ENCODE peak calls at places on chromosomes 7 and 10, in six cellular contexts. M, W, S, D, G and X are unnamed samples. For H3K4me1, the result is how much of the 10 kb centered on the place peaks cover.

GRCh38 chr10:70820976-70821750 is 5.4 kb downstream of the SGPL1 start:
- DNase-seq in W (no peak), D (no peak), G (no peak), M (no peak), S (no peak), X (no peak)

GRCh38 chr7:102120666-102121065 is 166.0 kb upstream of the SH2B2 start:
- DNase-seq in W (no peak), G (no peak), M (no peak), S (no peak), D (no peak), X (no peak)

GRCh38 chr7:123573371-123573770 is 15.8 kb upstream of the NDUFA5 start:
- DNase-seq in S (no peak), D (no peak), M (no peak), W (no peak), G (no peak), X (no peak)

GRCh38 chr10:131332821-131333220 is 21.3 kb upstream of the TCERG1L start:
- DNase-seq in D (no peak), M (no peak), W (no peak), G (no peak), S (no peak), X (no peak)

GRCh38 chr7:150649084-150649385 is 16.9 kb upstream of the GIMAP6 start:
- DNase-seq in M (no peak), D (no peak), G (no peak), W (no peak), S (no peak), X (no peak)

GRCh38 chr10:9596368-9596920 is 1421.2 kb upstream of the CELF2 start:
- DNase-seq in M (no peak), W (no peak), D (no peak), S (no peak), G (no peak), X (no peak)

GRCh38 chr7:11830582-11831382 is 1.2 kb downstream of the THSD7A start:
- DNase-seq in S (no peak), M (no peak), D (peak), G (no peak), W (no peak), X (no peak)

GRCh38 chr7:74627699-74628411 is 29.7 kb upstream of the GTF2I start:
- DNase-seq in S (no peak), G (no peak), W (peak), D (peak), M (peak), X (no peak)

GRCh38 chr7:132683967-132684690 is 107.9 kb upstream of the PLXNA4 start:
- DNase-seq in S (no peak), D (peak), M (no peak), W (no peak), G (no peak), X (no peak)

GRCh38 chr7:122412886-122413285 is 108.3 kb upstream of the FEZF1 start:
- DNase-seq in M (peak), S (no peak), W (no peak), G (no peak), D (peak), X (peak)

GRCh38 chr7:23544913-23545354 is 13.2 kb upstream of the TRA2A start:
- DNase-seq in M (no peak), G (no peak), S (no peak), W (no peak), D (peak), X (no peak)

GRCh38 chr7:95545007-95545615 is 51.2 kb downstream of the PDK4 start:
- DNase-seq in D (peak), W (no peak), G (peak), M (peak), S (no peak), X (no peak)

DNA sequence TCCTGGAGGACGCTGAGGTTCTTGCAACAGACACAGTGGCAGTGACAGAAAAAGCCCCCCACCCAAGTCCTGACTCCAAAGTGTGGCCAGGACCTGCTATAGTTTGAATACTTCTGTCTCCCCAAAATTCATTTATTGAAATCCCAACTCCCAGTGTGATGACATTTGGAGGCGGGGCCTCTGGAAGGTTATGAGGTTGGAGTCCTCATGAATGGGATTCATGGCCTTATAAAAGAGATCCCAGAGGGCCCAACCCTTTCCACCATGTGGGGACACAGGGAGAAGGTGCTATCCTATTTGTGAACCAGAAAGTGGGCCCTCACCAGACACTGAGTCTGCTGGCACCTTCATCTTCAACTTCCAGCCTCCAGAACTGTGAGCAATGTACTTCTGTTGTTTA is 18.3 kb downstream of the ANXA11 start:
- DNase-seq in S (no peak), W (no peak), D (no peak), M (no peak), G (no peak), X (no peak)
- H3K4me1 ChIP-seq in S (half or more), W (under half), D (under half), M (half or more), G (half or more), X (under half)

DNA sequence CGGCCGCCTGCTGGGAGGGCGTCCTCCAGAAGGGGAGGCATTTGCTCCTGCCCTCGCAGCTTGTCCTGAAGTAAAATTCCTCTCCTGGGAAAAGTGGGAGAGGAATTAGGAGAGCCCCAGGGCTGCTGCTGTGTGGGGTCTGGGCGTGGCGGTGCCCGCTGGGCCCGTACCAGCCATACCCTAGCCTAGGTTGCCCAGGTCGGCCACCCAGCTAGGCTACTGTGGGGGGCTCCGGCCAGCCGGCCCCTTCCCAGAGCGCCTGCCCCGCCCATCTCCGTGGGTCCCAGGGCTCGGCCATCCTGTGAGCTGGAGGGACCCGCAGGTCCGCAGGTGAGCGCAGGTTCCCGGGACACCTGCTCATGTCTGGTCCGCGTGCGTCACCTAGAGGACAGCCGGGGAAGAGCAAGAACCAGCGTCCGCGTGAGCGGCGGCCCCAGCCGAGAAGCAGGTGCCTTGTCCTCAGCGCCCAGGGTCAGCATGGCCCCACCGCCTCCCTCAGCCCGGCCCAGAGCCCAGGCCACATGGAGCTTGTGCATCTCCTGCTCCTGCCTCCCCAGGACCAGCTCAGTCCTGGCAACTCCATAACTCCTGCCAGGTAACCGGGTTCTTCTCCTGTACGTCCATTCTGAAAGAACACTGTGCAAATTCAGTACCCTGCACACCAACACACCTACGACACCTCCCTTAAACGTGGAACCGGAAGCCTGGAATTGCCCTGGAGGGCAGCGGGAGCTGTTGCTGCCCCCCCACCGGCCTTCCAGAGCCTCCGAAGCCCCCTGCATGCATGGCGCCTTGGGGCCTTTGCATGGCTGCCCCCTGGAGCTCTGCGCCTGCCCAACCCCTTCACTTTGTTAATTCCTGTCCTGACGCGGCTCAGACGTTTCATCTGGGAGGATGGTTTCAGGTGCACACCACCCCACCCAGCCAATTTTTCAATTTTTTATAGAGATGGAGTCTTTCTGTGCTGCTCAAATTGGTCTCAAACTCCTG is 22.8 kb upstream of the FOXL3 start:
- DNase-seq in D (no peak), M (peak), W (peak), S (no peak), G (peak), X (no peak)
- H3K27ac ChIP-seq in D (no peak), M (no peak), W (no peak), S (no peak), G (no peak), X (no peak)

DNA sequence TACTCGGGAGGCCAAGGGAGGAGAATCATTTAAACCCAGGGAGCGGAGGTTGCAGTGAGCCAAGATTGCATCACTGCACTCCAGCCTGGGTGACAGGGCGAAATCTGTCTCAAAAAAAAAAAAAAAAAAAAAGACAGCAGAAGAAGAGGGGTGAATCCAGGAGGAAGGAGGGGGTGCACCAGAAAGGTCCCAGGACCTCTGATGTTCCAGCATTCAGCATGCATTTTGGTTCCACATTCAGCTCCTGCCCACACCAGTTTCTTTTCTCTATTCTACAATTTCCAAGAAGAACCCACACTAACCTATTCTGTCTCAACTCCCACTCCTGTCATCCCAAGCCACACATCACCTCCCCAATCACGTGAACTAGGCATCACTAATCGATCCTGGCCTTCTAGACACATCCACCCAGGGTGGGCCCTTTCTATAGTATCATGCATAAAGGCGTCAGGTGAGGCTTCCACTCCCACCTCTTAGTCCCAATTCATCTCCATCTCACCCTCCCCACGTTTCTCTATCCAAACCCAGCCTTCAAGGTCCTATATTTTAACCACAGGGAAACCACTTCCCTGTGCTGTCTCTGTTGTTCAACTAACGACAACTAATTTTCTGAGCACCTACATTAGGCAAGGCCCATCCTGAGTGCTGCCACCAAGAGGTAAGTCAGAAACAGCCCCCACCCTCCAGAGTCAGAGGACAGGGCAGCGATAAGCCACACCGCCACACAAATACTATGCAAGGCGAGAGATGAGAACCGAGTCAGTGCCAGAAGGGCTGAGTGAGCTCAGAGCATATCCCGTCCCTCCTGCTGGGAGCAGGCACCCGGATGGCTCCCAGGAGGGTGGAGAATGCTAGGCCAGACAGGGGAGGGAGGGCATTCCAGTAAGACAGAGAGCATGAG is 2.2 kb downstream of the ANXA11 start:
- DNase-seq in W (peak), M (peak), S (no peak), D (peak), G (peak), X (peak)
- TF ChIP-seq CTCF in W (no peak), M (no peak), S (no peak), D (peak), G (no peak), X (no peak)

DNA sequence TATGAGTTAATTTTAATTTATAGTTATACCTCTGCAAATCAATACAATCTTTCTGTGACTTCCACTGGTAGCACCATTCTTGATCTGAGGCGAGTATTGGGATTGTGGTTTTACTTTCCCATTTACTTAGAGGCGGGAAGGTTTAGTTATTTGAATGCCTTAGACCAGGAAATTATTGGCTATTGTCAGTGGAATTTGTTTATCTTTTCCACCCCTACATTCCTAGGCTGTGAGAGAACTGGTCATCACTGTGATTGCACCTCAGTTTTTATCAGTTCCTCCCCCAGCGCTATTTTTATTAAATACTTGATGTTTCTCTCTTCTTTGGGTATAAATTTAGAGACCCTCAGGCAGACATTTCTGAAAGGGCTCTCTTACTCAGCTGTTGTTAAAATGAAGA is 29.9 kb downstream of the CDK14 start:
- DNase-seq in S (no peak), W (no peak), D (peak), G (no peak), M (no peak), X (no peak)
- H3K4me1 ChIP-seq in S (under half), W (under half), D (under half), G (under half), M (under half), X (under half)

DNA sequence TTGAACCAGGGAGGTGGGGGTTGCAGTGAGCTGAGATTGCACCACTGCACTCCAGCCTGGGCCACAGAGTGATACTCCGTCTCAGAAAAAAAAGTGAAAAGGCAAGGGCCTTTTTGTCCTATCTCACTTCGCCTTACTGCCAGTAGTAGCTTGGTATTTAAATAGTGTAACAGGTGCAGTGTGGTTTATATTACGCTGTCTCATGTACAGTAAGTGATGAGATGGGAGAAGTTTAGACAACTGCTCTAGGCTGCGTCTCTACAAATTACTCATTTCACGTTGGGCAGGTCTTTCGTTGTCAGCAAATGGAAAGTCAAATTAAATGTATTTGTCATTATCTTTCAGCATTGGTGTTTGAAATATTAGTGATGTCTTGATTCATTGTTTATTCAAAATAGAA is 15.5 kb upstream of the PFKFB3 start:
- DNase-seq in M (no peak), G (no peak), S (no peak), W (no peak), D (no peak), X (no peak)
- H3K27ac ChIP-seq in M (no peak), G (no peak), S (no peak), W (no peak), D (no peak), X (no peak)

GRCh38 chr7:76217942-76218566 is 16.4 kb downstream of the SRRM3 start:
- DNase-seq in D (no peak), G (no peak), W (no peak), M (no peak), S (no peak), X (no peak)
- TF ChIP-seq CTCF in D (no peak), G (no peak), W (no peak), M (no peak), S (no peak), X (no peak)

DNA sequence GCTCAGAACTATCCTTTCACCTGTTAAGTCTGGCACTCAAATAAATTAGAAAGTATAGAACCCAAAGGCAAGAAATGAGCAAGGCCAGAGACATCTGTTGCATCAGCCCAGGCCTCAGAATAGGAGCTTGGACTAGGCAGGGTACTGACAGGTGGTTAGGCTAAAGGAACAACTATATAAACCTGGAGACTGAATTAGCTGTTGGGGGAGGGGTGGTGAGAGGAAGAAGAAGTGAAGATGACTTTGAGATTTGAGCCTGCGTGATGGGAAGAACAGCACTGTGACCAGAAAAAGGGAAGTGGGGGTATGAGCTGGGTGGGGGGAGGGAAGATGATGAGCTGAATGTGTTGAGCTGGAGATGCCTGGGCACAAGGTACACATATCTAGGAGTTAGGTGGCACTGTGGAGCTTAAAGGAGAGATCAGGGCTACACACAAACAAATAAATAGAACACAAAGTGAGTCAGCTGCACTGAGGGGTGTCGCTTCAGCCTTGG is 244.7 kb downstream of the PTEN start:
- DNase-seq in S (no peak), W (no peak), D (no peak), M (no peak), G (no peak), X (no peak)
- H3K4me1 ChIP-seq in S (under half), W (under half), D (under half), M (under half), G (under half), X (under half)

DNA sequence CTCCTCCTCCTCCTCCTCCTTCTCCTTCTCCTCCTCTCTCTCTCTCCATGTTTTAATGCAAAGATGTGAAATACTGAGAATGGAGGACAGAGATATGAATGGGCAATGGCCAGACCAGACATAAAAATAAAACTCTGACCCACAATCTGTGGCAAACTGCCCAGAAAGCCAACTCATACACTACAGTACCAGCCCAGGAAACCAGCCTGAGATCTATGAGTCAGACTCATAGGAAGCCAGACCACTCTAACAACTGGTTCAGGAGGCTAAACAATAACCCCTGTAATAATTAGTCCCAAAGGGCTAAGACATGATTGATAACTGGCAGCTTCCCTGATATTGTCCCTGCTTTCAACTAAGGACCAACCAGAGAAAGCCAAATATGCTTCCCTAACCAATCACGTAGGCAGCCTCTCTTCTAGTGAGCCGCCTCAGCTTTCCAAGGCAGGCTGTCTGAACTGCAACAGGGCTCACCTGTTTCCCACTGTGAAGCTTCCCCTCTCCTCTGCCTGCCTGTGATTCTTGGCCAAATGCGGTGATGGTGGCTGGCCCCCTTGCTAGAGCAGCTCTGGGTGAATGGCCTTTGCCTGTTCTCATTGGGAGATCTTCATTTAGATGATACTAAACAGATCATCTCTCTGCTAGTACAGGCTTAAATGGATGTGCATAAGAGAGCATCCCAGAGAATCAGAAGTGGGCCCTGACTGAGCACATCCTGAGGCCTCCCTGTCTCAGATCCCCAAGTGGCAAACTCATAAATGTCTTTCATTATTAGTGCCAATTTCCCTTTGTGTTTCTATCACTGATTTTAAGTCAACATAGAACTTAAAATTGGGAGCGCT is 817.6 kb downstream of the TNS3 start:
- DNase-seq in D (peak), G (peak), S (peak), W (no peak), M (no peak), X (no peak)
- H3K27ac ChIP-seq in D (no peak), G (no peak), S (peak), W (no peak), M (no peak), X (no peak)